ENCODE peak calls at places on chromosomes 2 and 18, in seven cellular contexts. J is AG04450, U is kidney epithelial cell, T is tibial artery, F is fibroblast of lung, P is transverse colon, M is IMR-90. I is an unnamed sample.

GRCh38 chr2:25397777-25398176 is 56.1 kb upstream of the DNMT3A start:
- DNase-seq in P (no peak), T (no peak), J (no peak), U (no peak), M (no peak), F (no peak), I (no peak)

GRCh38 chr2:189466656-189467055 is 25.4 kb downstream of the WDR75 start:
- DNase-seq in J (peak; percentile 1), T (no peak), F (peak; percentile 58), U (no peak), P (no peak), M (peak; percentile 50), I (no peak)

GRCh38 chr2:232263295-232263694 is 115.3 kb upstream of the ALPP start:
- DNase-seq in J (no peak), P (no peak), U (no peak), M (no peak), F (no peak), T (no peak), I (no peak)

GRCh38 chr2:215609089-215610032 is 173.5 kb upstream of the FN1 start:
- DNase-seq in M (peak; percentile 81), J (no peak), P (no peak), F (no peak), T (no peak), U (peak; percentile 71), I (no peak)

GRCh38 chr2:175097297-175097696 is 70.7 kb downstream of the ATF2 start:
- DNase-seq in F (peak; percentile 90), M (peak; percentile 97), P (no peak), T (no peak), U (peak; percentile 29), J (peak; percentile 78), I (no peak)

GRCh38 chr2:104430892-104431291 is 423.0 kb upstream of the POU3F3 start:
- DNase-seq in T (no peak), P (no peak), J (no peak), M (no peak), F (no peak), U (no peak), I (no peak)

GRCh38 chr2:29946465-29946864 is 25.1 kb upstream of the ALK start:
- DNase-seq in P (no peak), M (no peak), T (no peak), J (no peak), F (no peak), U (no peak), I (no peak)

GRCh38 chr2:216057688-216058193 is 23.9 kb downstream of the PECR start:
- DNase-seq in F (no peak), M (peak; percentile 70), P (peak; percentile 64), T (no peak), U (peak; percentile 99), J (no peak), I (peak; percentile 71)

DNA sequence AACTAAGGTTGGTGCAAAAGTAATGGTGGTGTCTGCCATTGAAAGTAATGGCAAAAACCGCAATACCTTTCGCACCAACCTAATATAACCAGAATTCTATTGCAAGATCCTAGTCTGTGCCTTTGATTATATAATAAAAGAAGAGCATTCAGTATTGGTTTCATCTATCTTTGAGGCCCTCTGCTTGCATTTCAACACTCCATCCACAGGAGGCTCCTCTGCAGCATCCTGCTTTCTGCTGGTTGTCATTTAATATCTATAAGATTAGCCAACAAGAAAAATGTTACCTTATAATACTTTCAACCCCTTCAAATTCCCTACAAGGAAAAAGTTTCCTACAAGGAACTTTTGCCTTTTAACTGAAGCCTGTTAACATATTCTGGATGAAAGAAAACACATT is 139.2 kb downstream of the CDCA7 start:
- DNase-seq in P (no peak), M (no peak), U (no peak), T (no peak), F (no peak), J (no peak), I (no peak)
- TF ChIP-seq CTCF in P (no peak), M (peak; percentile 20), U (no peak), T (no peak), F (no peak), J (peak; percentile 36), I (no peak)

GRCh38 chr2:85873679-85874078 is 15.1 kb downstream of the ST3GAL5 start:
- DNase-seq in J (no peak), P (no peak), M (no peak), U (no peak), T (no peak), F (no peak), I (no peak)
- TF ChIP-seq CTCF in J (peak; percentile 28), P (no peak), M (no peak), U (peak; percentile 10), T (no peak), F (no peak), I (peak; percentile 15)

GRCh38 chr2:167318581-167318980 is 430.3 kb downstream of the XIRP2 start:
- DNase-seq in F (no peak), T (no peak), P (no peak), U (no peak), J (no peak), M (no peak), I (no peak)

DNA sequence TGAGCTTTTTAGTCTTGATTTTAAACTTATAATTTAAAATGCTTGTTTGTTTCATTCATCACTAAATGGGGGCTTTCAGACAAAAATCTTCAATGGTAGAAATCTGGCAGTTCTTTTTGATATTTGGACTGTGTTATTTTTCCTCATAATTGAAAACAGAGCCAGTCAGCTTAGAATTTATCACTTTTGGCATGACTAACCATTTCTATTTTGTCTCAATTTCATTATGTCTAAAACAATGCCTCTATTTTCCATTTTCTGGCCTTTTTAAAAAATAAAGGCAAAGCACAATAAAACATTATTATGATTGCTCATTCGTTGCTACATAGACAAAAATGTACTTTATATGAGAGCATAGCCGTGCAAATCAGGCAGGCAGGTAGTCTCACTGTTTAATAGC is 434.5 kb downstream of the XIRP2 start:
- DNase-seq in J (no peak), U (no peak), M (no peak), F (no peak), T (no peak), P (no peak), I (no peak)
- TF ChIP-seq CTCF in J (no peak), U (no peak), M (no peak), F (no peak), T (no peak), P (no peak), I (no peak)

GRCh38 chr2:239129147-239129896 is 271.5 kb downstream of the HDAC4 start:
- DNase-seq in M (peak; percentile 18), J (no peak), P (no peak), T (no peak), F (no peak), U (no peak), I (no peak)
- TF ChIP-seq CTCF in M (no peak), J (no peak), P (no peak), T (no peak), F (no peak), U (no peak), I (no peak)

DNA sequence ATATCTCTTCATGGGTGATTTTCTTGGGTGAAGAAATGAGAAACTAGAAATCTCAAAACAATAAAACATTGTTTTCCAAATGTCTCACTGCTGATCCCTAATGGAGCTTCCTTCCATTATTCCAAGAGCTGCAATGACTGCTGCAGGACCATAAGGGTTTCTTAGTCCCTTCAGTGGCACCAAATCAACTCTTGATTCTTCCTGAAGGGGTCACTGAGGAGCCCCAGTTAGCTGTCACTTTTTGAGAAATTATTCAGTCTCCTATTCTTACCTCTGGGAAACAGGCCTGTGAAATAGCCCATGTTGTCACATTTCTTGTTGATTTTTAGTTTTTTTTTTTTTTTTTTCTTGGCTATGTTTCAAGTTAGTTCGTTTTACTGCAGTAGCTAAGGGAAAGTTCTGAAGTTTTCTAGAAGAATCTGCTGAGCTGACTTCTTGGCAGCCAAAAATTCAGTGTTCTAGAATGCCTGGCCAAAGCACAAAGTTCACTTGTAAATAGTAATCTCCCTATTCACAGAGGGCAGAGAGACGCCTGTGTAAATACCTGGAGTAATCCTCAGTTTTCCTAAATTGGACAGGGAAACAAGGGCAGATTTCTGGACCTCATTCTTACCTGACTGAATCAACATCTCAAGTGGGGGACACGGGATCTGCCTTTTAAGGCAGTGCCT is 480.0 kb downstream of the RIT2 start:
- DNase-seq in M (no peak), J (no peak), P (no peak), T (no peak), F (no peak), U (no peak), I (no peak)
- TF ChIP-seq CTCF in M (no peak), J (no peak), P (no peak), T (no peak), F (no peak), U (no peak), I (peak; percentile 5)